ENCODE peak calls at places on chromosomes 2 and 18, in four cellular contexts. E, O, P and S are unnamed samples.

GRCh38 chr2:1070601-1071000 is 120.0 kb downstream of the SNTG2 start:
- DNase-seq in O (no peak), P (no peak), E (no peak), S (no peak)

GRCh38 chr2:226800941-226801784 is 1.5 kb upstream of the IRS1 start:
- DNase-seq in P (peak), E (no peak), O (peak), S (peak)

GRCh38 chr2:32611366-32611765 is 16.5 kb upstream of the TTC27 start:
- DNase-seq in P (no peak), E (no peak), O (no peak), S (no peak)

GRCh38 chr2:4628931-4629565 is 925.7 kb downstream of the DCDC2C start:
- DNase-seq in E (no peak), O (no peak), P (no peak), S (no peak)

GRCh38 chr2:234373060-234373459 is 123.8 kb downstream of the ARL4C start:
- DNase-seq in O (no peak), P (no peak), E (no peak), S (no peak)

GRCh38 chr2:131121464-131121863 is 16.3 kb downstream of the PLEKHB2 start:
- DNase-seq in E (no peak), O (no peak), P (no peak), S (no peak)

GRCh38 chr2:222701709-222702108 is 30.3 kb downstream of the MOGAT1 start:
- DNase-seq in E (no peak), O (no peak), P (no peak), S (no peak)

GRCh38 chr2:54722641-54723299 is 692 bp upstream of the EML6 start:
- DNase-seq in O (peak), E (peak), P (no peak), S (no peak)

GRCh38 chr18:9147440-9148238 is 11.1 kb downstream of the ANKRD12 start:
- DNase-seq in O (peak), P (no peak), E (peak), S (no peak)

GRCh38 chr2:12014088-12014960 is 267.9 kb downstream of the LPIN1 start:
- DNase-seq in E (no peak), P (no peak), O (no peak), S (no peak)

GRCh38 chr2:98165516-98166071 is 78.6 kb downstream of the VWA3B start:
- DNase-seq in O (no peak), E (no peak), P (no peak), S (no peak)

GRCh38 chr2:181170256-181170655 is 189.9 kb downstream of the UBE2E3 start:
- DNase-seq in E (no peak), O (no peak), P (no peak), S (no peak)

GRCh38 chr2:95275601-95276243 is 1.5 kb downstream of the PROM2 start:
- DNase-seq in O (no peak), E (no peak), P (peak), S (no peak)

GRCh38 chr18:5294618-5295230 is 802 bp downstream of the ZBTB14 start:
- DNase-seq in O (peak), P (peak), E (peak), S (peak)

GRCh38 chr18:68660355-68661183 is 54.3 kb downstream of the TMX3 start:
- DNase-seq in O (peak), E (peak), P (no peak), S (no peak)